ENCODE peak calls at places on chromosomes 2 and 18, in four cellular contexts. B is NB4, I is stomach, H is testis. S is an unnamed sample.

GRCh38 chr18:58235001-58235436 is 191.0 kb downstream of the NEDD4L start:
- DNase-seq in I (no peak), H (no peak), B (no peak), S (no peak)

GRCh38 chr2:4715065-4715464 is 977.1 kb upstream of the SOX11 start:
- DNase-seq in I (no peak), B (peak; percentile 4), H (no peak), S (no peak)

GRCh38 chr2:240466579-240467148 is 31.2 kb downstream of the GPC1 start:
- DNase-seq in H (peak; percentile 15), I (peak; percentile 17), B (no peak), S (peak; percentile 48)

GRCh38 chr2:196331143-196331542 is 159.8 kb upstream of the STK17B start:
- DNase-seq in I (peak; percentile 30), B (peak; percentile 16), H (no peak), S (peak; percentile 37)

GRCh38 chr2:112001942-112002341 is 53.1 kb upstream of the TMEM87B start:
- DNase-seq in H (no peak), B (no peak), I (no peak), S (no peak)

GRCh38 chr2:85996591-85996990 is 107.8 kb upstream of the ST3GAL5 start:
- DNase-seq in I (no peak), H (peak; percentile 72), B (peak; percentile 70), S (no peak)

GRCh38 chr18:72941001-72941400 is 73.2 kb upstream of the NETO1 start:
- DNase-seq in H (no peak), I (no peak), B (no peak), S (no peak)

GRCh38 chr2:172181840-172182239 is 79.1 kb upstream of the DLX2 start:
- DNase-seq in I (no peak), B (no peak), H (peak; percentile 59), S (no peak)

GRCh38 chr2:26072925-26073768 is 39.3 kb downstream of the RAB10 start:
- DNase-seq in I (no peak), H (no peak), B (no peak), S (no peak)

GRCh38 chr18:66616523-66616983 is 12.7 kb upstream of the CDH19 start:
- DNase-seq in H (peak; percentile 20), B (peak; percentile 37), I (no peak), S (no peak)

GRCh38 chr2:71449343-71449742 is 4.0 kb upstream of the DYSF start:
- DNase-seq in B (peak; percentile 43), H (no peak), I (no peak), S (no peak)

GRCh38 chr2:98308532-98308931 is 37.7 kb upstream of the CNGA3 start:
- DNase-seq in H (no peak), I (no peak), B (no peak), S (no peak)

GRCh38 chr2:28135324-28135723 is 244.8 kb downstream of the BABAM2 start:
- DNase-seq in H (no peak), B (no peak), I (no peak), S (no peak)

GRCh38 chr2:33033524-33034150 is 86.9 kb downstream of the LTBP1 start:
- DNase-seq in B (peak; percentile 17), I (no peak), H (no peak), S (no peak)

GRCh38 chr18:27901424-27902226 is 275.3 kb downstream of the CDH2 start:
- DNase-seq in B (no peak), I (no peak), H (no peak), S (no peak)

GRCh38 chr2:160584972-160585494 is 91.4 kb upstream of the RBMS1 start:
- DNase-seq in B (no peak), H (no peak), I (no peak), S (no peak)

GRCh38 chr2:239930871-239931771 is 94.0 kb downstream of the NDUFA10 start:
- DNase-seq in H (peak; percentile 1), B (no peak), I (peak; percentile 20), S (peak; percentile 10)

GRCh38 chr18:78777992-78778391 is 201.6 kb upstream of the SALL3 start:
- DNase-seq in H (peak; percentile 9), I (peak; percentile 20), B (no peak), S (no peak)

GRCh38 chr2:96546321-96546720 is 9.8 kb downstream of the ARID5A start:
- DNase-seq in I (no peak), H (no peak), B (no peak), S (no peak)

GRCh38 chr2:191983186-191983585 is 136.3 kb upstream of the CAVIN2 start:
- DNase-seq in H (no peak), B (no peak), I (no peak), S (no peak)

GRCh38 chr2:236972491-236973379 is 113.0 kb upstream of the COPS8 start:
- DNase-seq in H (no peak), I (no peak), B (no peak), S (no peak)
- TF ChIP-seq POLR2A in H (no peak), I (no peak), B (no peak), S (no peak)

GRCh38 chr2:163347982-163348842 is 387.6 kb downstream of the FIGN start:
- DNase-seq in H (peak; percentile 80), B (peak; percentile 95), I (peak; percentile 65), S (peak; percentile 76)
- TF ChIP-seq POLR2A in H (no peak), B (peak; percentile 55), I (no peak), S (no peak)

GRCh38 chr2:200218645-200219044 is 87.8 kb upstream of the SPATS2L start:
- DNase-seq in H (no peak), I (no peak), B (no peak), S (no peak)
- TF ChIP-seq POLR2A in H (no peak), I (no peak), B (no peak), S (no peak)

DNA sequence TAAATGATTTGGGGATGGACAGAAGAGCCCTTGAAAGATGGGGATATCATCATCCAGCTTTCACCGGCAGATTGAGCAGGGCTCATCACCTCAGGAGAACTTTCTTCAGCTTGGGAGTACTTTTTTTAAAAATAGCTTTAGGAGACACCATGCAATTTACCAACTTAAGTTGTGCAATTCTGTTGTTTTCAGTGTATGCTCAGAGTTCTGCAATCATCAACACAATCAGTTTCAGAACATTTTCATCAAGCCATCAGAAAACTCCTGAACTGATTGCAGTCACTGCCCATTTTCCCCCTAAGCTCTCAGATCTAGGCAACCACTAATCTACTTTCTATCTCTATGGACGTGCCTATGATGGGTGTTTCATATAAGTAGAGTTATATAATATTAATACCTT is 117.7 kb downstream of the CRIM1 start:
- DNase-seq in B (peak; percentile 29), H (no peak), I (no peak), S (no peak)
- TF ChIP-seq POLR2A in B (no peak), H (no peak), I (no peak), S (no peak)

DNA sequence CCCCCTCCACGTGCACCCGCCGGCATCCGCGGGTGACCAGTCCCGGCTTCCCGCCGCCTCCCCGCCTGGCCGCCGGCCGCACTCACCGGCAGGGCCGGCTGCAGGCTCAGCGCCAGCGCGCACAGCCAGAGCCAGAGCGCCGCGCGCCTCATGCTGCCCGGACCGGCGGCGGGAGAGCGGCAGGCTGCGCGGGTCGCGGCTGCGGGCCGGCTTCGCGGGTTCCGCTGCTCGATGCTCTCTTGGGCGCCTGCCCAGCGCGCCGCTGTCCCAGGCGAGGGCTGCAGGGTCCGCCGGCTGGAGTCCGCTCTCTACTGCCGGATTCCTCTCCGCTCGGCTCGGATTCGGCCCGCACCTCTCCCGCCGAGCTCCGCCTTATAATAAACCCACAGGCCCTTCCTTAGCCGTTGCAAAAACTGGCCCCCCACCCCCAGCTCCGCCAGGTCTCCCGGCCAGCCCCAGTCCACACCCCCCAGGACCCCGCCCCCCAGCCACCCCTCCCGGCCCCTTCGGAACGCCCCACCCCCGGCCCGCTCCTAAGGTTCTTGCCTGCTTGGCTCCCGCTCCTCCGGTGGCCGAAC is at the start of gene SDC1:
- DNase-seq in B (peak; percentile 64), H (peak; percentile 53), I (peak; percentile 79), S (no peak)
- TF ChIP-seq POLR2A in B (no peak), H (no peak), I (no peak), S (no peak)

GRCh38 chr2:190973726-190974628 is 40.0 kb downstream of the STAT1 start:
- DNase-seq in I (no peak), H (no peak), B (no peak), S (no peak)

GRCh38 chr2:190972846-190973245 is 41.1 kb downstream of the STAT1 start:
- DNase-seq in H (no peak), I (no peak), B (no peak), S (no peak)

GRCh38 chr2:190976521-190976920 is 37.5 kb downstream of the STAT1 start:
- DNase-seq in I (no peak), H (no peak), B (no peak), S (no peak)

GRCh38 chr2:190973262-190973661 is 40.7 kb downstream of the STAT1 start:
- DNase-seq in H (no peak), B (no peak), I (no peak), S (no peak)

DNA sequence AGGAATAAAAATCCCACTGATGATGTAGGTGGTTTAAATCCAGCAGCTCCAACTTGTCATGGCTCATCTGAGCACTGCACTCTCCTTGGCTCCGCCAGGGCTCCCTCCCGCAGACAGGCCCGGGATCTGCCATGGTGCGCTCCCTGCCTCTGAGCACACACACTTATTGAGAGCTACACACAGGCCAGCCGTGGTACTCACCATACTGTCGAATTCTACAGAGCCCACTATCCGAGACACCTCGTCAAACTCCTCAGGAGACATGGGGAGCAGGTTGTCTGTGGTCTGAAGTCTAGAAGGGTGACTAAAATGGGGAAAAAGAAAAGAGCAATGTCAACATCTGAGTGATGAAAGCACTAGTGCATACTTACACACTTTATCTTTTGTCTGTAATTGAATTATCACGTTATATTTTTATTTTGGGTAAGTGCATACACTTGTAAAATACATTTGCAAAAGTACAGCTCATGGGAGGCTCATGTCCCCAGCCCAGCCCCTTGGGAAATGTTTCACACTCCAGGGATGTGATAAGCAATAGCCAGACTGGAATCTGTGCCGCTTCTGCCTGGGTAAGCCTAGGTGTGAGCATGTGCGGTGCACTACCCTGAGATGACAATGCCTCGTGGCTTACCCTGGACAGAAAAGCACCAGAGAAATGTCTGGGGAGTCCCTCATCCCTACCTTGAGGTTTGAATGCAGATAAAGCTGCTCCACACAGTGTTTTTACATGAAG is 39.2 kb downstream of the STAT1 start:
- DNase-seq in H (no peak), I (no peak), B (no peak), S (peak; percentile 40)
- TF ChIP-seq POLR2A in H (no peak), I (no peak), B (no peak), S (no peak)

GRCh38 chr2:113887393-113887792 is 2.5 kb upstream of the ACTR3 start:
- DNase-seq in B (no peak), I (no peak), H (no peak), S (no peak)
- TF ChIP-seq POLR2A in B (no peak), I (no peak), H (no peak), S (no peak)

GRCh38 chr18:11849845-11850747 is 1.1 kb upstream of the CHMP1B start:
- DNase-seq in H (peak; percentile 68), B (peak; percentile 75), I (peak; percentile 63), S (peak; percentile 82)
- TF ChIP-seq POLR2A in H (no peak), B (no peak), I (peak; percentile 47), S (peak; percentile 39)